ENCODE peak calls at places on chromosomes 6 and 20, in five cellular contexts. Z is keratinocyte, A is neural progenitor cell, C is mesenchymal stem cell, I is HCT116. Y is an unnamed sample.

GRCh38 chr6:90631046-90631445 is 44.2 kb upstream of the MAP3K7 start:
- DNase-seq in Z (no peak), A (no peak), C (no peak), I (no peak), Y (no peak)

GRCh38 chr6:22320750-22321149 is 23.9 kb upstream of the PRL start:
- DNase-seq in Z (no peak), A (no peak), C (peak; percentile 91), I (peak; percentile 24), Y (no peak)

GRCh38 chr6:44333942-44334341 is 8.5 kb upstream of the SPATS1 start:
- DNase-seq in Z (no peak), A (no peak), C (no peak), I (no peak), Y (no peak)

GRCh38 chr6:31465718-31466117 is 32.2 kb upstream of the MICB start:
- DNase-seq in Z (no peak), A (no peak), C (no peak), I (no peak), Y (no peak)

GRCh38 chr6:34657307-34657978 is 39.1 kb downstream of the ILRUN start:
- DNase-seq in Z (no peak), A (no peak), C (peak; percentile 92), I (no peak), Y (no peak)

GRCh38 chr6:95658896-95659295 is 81.6 kb downstream of the MANEA start:
- DNase-seq in Z (no peak), A (no peak), C (no peak), I (no peak), Y (no peak)

GRCh38 chr6:142500265-142500786 is 198.5 kb downstream of the ADGRG6 start:
- DNase-seq in Z (no peak), A (no peak), C (no peak), I (no peak), Y (no peak)

GRCh38 chr6:141484726-141485125 is 648.0 kb upstream of the GJE1 start:
- DNase-seq in Z (peak; percentile 11), A (no peak), C (peak; percentile 19), I (no peak), Y (no peak)

GRCh38 chr20:48238326-48238725 is 453.0 kb upstream of the SULF2 start:
- DNase-seq in Z (no peak), A (no peak), C (peak; percentile 37), I (no peak), Y (peak; percentile 53)

GRCh38 chr6:139135578-139136545 is 982 bp downstream of the HECA start:
- DNase-seq in Z (no peak), A (peak; percentile 55), C (peak; percentile 43), I (no peak), Y (peak; percentile 65)

GRCh38 chr20:58471161-58471834 is 43.9 kb downstream of the APCDD1L start:
- DNase-seq in Z (no peak), A (no peak), C (no peak), I (no peak), Y (peak; percentile 38)

GRCh38 chr6:103140308-103141027 is 1719.3 kb downstream of the HACE1 start:
- DNase-seq in Z (no peak), A (no peak), C (no peak), I (no peak), Y (no peak)

DNA sequence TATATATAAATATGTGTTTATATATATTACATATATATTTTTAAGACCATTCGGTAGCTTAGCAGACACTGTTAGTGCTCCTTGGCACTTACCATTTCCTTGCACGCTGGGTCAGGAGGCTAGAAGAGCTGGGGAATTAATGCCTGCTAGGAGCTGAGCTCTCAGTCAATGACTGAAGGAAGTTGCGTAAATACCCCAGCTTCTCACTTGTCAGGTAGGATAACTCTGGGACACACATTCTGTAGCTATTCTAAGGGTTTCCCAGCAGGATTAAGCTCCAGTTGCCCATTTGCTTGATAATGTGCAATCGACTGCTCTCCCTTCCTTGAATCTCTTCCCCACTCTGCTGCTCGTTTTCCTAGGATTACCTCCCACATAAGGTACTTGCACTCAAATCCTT is 15.7 kb upstream of the DNAAF9 start:
- DNase-seq in Z (no peak), A (peak; percentile 31), C (no peak), I (no peak), Y (peak; percentile 52)
- H3K27ac ChIP-seq in Z (no peak overlapping the region), A (no peak overlapping the region), C (no peak overlapping the region), I (no peak overlapping the region), Y (no peak overlapping the region)

GRCh38 chr20:62364911-62365736 is 2.0 kb downstream of the LAMA5 start:
- DNase-seq in Z (no peak), A (no peak), C (no peak), I (no peak), Y (peak; percentile 58)
- H3K4me1 ChIP-seq in Z (peaks cover 72% of the 10 kb centered on the region), A (peaks cover 81% of the 10 kb centered on the region), C (peaks cover 76% of the 10 kb centered on the region), I (peaks cover 76% of the 10 kb centered on the region), Y (peaks cover 53% of the 10 kb centered on the region)

DNA sequence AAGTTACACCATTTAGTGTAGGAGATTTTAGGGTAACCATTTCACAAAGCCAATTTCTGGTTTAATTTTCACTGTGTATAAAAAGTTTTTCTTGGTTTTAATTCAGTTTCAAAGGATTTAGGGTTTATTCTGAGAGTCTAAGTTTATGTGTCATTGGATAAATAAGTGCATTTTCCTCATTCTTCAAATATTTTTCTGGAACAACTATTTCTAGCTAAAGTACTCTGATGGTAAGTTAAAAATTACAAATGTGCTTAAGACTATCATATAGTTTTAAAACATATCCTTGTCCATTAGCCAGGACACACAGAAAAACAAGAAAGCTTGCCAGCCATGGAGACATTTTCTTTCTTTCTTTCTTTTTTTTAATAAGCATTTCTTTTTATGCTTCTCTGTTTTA is 332.9 kb downstream of the RFPL4B start:
- DNase-seq in Z (no peak), A (no peak), C (no peak), I (no peak), Y (no peak)
- H3K9ac ChIP-seq in Z (no peak overlapping the region), A (no peak overlapping the region), C (no peak overlapping the region), I (no peak overlapping the region), Y (no peak overlapping the region)

GRCh38 chr6:162715601-162716000 is 12.0 kb downstream of the PRKN start:
- DNase-seq in Z (no peak), A (no peak), C (no peak), I (no peak), Y (no peak)
- H3K27ac ChIP-seq in Z (no peak overlapping the region), A (no peak overlapping the region), C (no peak overlapping the region), I (no peak overlapping the region), Y (no peak overlapping the region)

DNA sequence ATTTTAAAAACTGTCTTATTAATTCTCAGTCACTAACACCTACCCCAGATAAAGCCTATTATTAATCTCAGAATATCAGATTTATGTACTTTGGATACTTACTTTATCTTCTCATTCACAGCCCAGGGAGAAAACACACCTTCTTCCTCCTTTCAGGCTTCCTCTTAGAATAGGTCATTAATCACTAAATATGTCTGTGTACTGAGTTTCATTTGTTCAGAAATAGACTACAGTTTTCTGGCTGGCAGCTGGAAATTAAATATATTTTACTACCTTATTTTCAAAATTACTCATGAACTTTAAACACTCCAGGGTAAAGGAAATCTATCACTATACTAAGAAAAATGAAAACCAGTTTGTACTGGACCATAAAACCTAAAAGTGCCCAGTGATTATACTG is 147.7 kb upstream of the DST start:
- DNase-seq in Z (no peak), A (no peak), C (no peak), I (no peak), Y (no peak)
- H3K4me1 ChIP-seq in Z (peaks cover 20% of the 10 kb centered on the region), A (peaks cover 16% of the 10 kb centered on the region), C (peaks cover 7% of the 10 kb centered on the region), I (peaks cover 3% of the 10 kb centered on the region), Y (peaks cover 9% of the 10 kb centered on the region)

DNA sequence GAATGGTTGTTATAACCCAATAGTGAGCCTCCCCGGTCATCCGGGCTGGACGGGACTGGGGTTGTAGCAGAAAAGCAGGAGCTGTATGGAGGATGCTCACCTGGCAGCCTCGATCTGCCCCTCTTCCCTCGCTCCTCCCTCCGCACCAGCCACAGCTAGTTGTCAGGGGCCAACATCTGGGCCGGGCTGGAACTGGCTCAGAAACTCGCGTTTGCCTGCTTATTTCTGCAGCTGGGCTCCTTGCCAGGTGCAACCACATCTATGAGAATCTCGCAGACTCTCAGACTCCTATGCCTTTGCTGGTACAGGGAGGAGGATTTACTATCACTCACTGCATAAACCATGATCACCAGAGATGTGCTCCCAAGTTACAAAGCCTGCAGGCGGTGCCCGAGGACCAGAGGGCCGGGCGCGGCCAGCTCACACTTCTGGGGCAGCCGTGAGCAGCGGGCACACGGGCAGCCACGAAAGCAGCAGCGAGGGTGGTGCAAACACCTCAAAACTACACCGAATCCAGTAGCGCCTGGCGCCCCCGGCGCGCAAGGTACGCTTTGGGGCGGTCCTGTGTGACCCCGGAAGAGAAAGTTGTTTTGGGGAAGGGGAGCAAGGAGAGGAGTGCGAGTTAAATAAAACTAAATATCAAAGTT is 609 bp upstream of the LRRC1 start:
- DNase-seq in Z (no peak), A (peak; percentile 77), C (peak; percentile 84), I (peak; percentile 56), Y (peak; percentile 86)
- H3K9ac ChIP-seq in Z (peak overlapping the region; percentile 86), A (no peak overlapping the region), C (peak overlapping the region; percentile 89), I (peak overlapping the region; percentile 76), Y (peak overlapping the region; percentile 70)

DNA sequence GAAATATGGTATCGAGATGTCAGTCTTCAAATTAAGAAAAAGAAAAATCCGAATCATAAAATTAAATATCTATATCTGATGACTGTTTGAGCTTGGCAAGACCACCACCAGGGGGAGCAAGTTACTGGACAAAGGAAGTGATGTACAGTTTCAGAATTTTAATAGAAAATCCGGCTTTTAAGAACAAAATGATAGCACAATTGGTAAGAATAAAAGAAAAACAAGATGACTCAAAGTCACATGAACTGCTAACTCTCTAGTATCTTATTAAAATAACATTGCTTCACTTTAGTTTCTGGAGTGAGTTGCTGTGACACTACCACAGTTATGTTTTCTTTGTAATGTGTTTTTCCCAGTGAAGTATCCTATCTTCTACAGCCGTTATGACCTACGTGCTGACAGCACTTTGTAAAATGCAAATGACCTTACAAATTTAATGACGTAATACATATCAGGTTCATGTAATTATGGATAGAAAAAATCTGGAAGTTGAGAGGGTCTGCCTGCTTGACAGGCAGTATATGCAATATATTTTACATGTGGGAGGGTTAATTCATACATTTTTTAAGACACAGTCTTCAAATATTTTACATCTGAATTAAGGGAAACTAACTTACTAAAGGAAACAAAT is 405.3 kb upstream of the HS3ST5 start:
- DNase-seq in Z (peak; percentile 2), A (peak; percentile 58), C (peak; percentile 61), I (peak; percentile 16), Y (peak; percentile 64)
- H3K27ac ChIP-seq in Z (no peak overlapping the region), A (no peak overlapping the region), C (peak overlapping the region; percentile 17), I (no peak overlapping the region), Y (no peak overlapping the region)

Y was measured in endodermal cell.